ENCODE peak calls at places on chromosome 18, in six cellular contexts. One of them, this sample, is unnamed.

GRCh38 chr18:68376931-68377330 is 338.0 kb downstream of the TMX3 start:
- DNase-seq in IMR-90: no peak
- DNase-seq in neuronal stem cell: no peak
- DNase-seq in trophoblast cell: no peak
- DNase-seq in H1: no peak
- DNase-seq in mesenchymal stem cell: no peak
- DNase-seq in this sample: no peak

GRCh38 chr18:3654442-3655253 is 204.7 kb downstream of the TGIF1 start:
- DNase-seq in IMR-90: no peak
- DNase-seq in neuronal stem cell: no peak
- DNase-seq in trophoblast cell: no peak
- DNase-seq in H1: no peak
- DNase-seq in mesenchymal stem cell: no peak
- DNase-seq in this sample: no peak

GRCh38 chr18:78647018-78647417 is 332.6 kb upstream of the SALL3 start:
- DNase-seq in IMR-90: no peak
- DNase-seq in neuronal stem cell: no peak
- DNase-seq in trophoblast cell: no peak
- DNase-seq in H1: no peak
- DNase-seq in mesenchymal stem cell: no peak
- DNase-seq in this sample: no peak

GRCh38 chr18:50099725-50100414 is 95.1 kb downstream of the MYO5B start:
- DNase-seq in IMR-90: peak; percentile 25
- DNase-seq in neuronal stem cell: no peak
- DNase-seq in trophoblast cell: peak; percentile 62
- DNase-seq in H1: no peak
- DNase-seq in mesenchymal stem cell: peak; percentile 45
- DNase-seq in this sample: no peak

GRCh38 chr18:15198116-15198389 is 450.1 kb downstream of the ANKRD30B start:
- DNase-seq in IMR-90: no peak
- DNase-seq in neuronal stem cell: no peak
- DNase-seq in trophoblast cell: no peak
- DNase-seq in H1: no peak
- DNase-seq in mesenchymal stem cell: no peak
- DNase-seq in this sample: no peak

GRCh38 chr18:55534996-55535395 is 53.0 kb downstream of the TCF4 start:
- DNase-seq in IMR-90: no peak
- DNase-seq in neuronal stem cell: no peak
- DNase-seq in trophoblast cell: no peak
- DNase-seq in H1: no peak
- DNase-seq in mesenchymal stem cell: no peak
- DNase-seq in this sample: no peak

GRCh38 chr18:32911660-32912284 is 138.9 kb upstream of the KLHL14 start:
- DNase-seq in IMR-90: peak; percentile 4
- DNase-seq in neuronal stem cell: no peak
- DNase-seq in trophoblast cell: no peak
- DNase-seq in H1: no peak
- DNase-seq in mesenchymal stem cell: peak; percentile 15
- DNase-seq in this sample: no peak

GRCh38 chr18:697771-698170 is 14.7 kb downstream of the ENOSF1 start:
- DNase-seq in IMR-90: no peak
- DNase-seq in neuronal stem cell: no peak
- DNase-seq in trophoblast cell: peak; percentile 18
- DNase-seq in H1: no peak
- DNase-seq in mesenchymal stem cell: no peak
- DNase-seq in this sample: peak; percentile 25

GRCh38 chr18:79509536-79509930 is 113.8 kb downstream of the NFATC1 start:
- DNase-seq in IMR-90: no peak
- DNase-seq in neuronal stem cell: no peak
- DNase-seq in trophoblast cell: no peak
- DNase-seq in H1: no peak
- DNase-seq in mesenchymal stem cell: no peak
- DNase-seq in this sample: no peak

GRCh38 chr18:48550101-48550729 is 11.4 kb downstream of the CTIF start:
- DNase-seq in IMR-90: no peak
- DNase-seq in neuronal stem cell: no peak
- DNase-seq in trophoblast cell: no peak
- DNase-seq in H1: no peak
- DNase-seq in mesenchymal stem cell: no peak
- DNase-seq in this sample: no peak

GRCh38 chr18:74534150-74534969 is at the start of gene CNDP1:
- DNase-seq in IMR-90: no peak
- DNase-seq in neuronal stem cell: no peak
- DNase-seq in trophoblast cell: no peak
- DNase-seq in H1: no peak
- DNase-seq in mesenchymal stem cell: no peak
- DNase-seq in this sample: no peak

GRCh38 chr18:50240083-50240563 is 26.2 kb downstream of the CFAP53 start:
- DNase-seq in IMR-90: no peak
- DNase-seq in neuronal stem cell: no peak
- DNase-seq in trophoblast cell: peak; percentile 85
- DNase-seq in H1: no peak
- DNase-seq in mesenchymal stem cell: no peak
- DNase-seq in this sample: no peak

GRCh38 chr18:12580630-12581342 is 77.1 kb downstream of the SPIRE1 start:
- DNase-seq in IMR-90: no peak
- DNase-seq in neuronal stem cell: no peak
- DNase-seq in trophoblast cell: no peak
- DNase-seq in H1: no peak
- DNase-seq in mesenchymal stem cell: no peak
- DNase-seq in this sample: no peak

GRCh38 chr18:25826377-25826776 is 264.0 kb downstream of the SS18 start:
- DNase-seq in IMR-90: no peak
- DNase-seq in neuronal stem cell: no peak
- DNase-seq in trophoblast cell: no peak
- DNase-seq in H1: no peak
- DNase-seq in mesenchymal stem cell: no peak
- DNase-seq in this sample: no peak

GRCh38 chr18:3935316-3935715 is 485.3 kb downstream of the TGIF1 start:
- DNase-seq in IMR-90: peak; percentile 33
- DNase-seq in neuronal stem cell: no peak
- DNase-seq in trophoblast cell: no peak
- DNase-seq in H1: no peak
- DNase-seq in mesenchymal stem cell: no peak
- DNase-seq in this sample: peak; percentile 51

GRCh38 chr18:62523255-62523588 is 397 bp downstream of the ZCCHC2 start:
- DNase-seq in IMR-90: no peak
- DNase-seq in neuronal stem cell: no peak
- DNase-seq in trophoblast cell: no peak
- DNase-seq in H1: no peak
- DNase-seq in mesenchymal stem cell: no peak
- DNase-seq in this sample: no peak

GRCh38 chr18:46069524-46069923 is 2.5 kb downstream of the PSTPIP2 start:
- DNase-seq in IMR-90: peak; percentile 33
- DNase-seq in neuronal stem cell: no peak
- DNase-seq in trophoblast cell: peak; percentile 70
- DNase-seq in H1: no peak
- DNase-seq in mesenchymal stem cell: no peak
- DNase-seq in this sample: no peak

GRCh38 chr18:50138181-50139064 is 56.5 kb downstream of the MYO5B start:
- DNase-seq in IMR-90: no peak
- DNase-seq in neuronal stem cell: no peak
- DNase-seq in trophoblast cell: no peak
- DNase-seq in H1: no peak
- DNase-seq in mesenchymal stem cell: no peak
- DNase-seq in this sample: no peak

GRCh38 chr18:13271512-13271911 is 53.0 kb downstream of the LDLRAD4 start:
- DNase-seq in IMR-90: no peak
- DNase-seq in neuronal stem cell: no peak
- DNase-seq in trophoblast cell: no peak
- DNase-seq in H1: no peak
- DNase-seq in mesenchymal stem cell: no peak
- DNase-seq in this sample: peak; percentile 61

GRCh38 chr18:33717339-33717738 is 139.3 kb downstream of the ASXL3 start:
- DNase-seq in IMR-90: no peak
- DNase-seq in neuronal stem cell: no peak
- DNase-seq in trophoblast cell: no peak
- DNase-seq in H1: no peak
- DNase-seq in mesenchymal stem cell: no peak
- DNase-seq in this sample: no peak

GRCh38 chr18:62081248-62081647 is 105.6 kb downstream of the PIGN start:
- DNase-seq in IMR-90: no peak
- DNase-seq in neuronal stem cell: no peak
- DNase-seq in trophoblast cell: no peak
- DNase-seq in H1: no peak
- DNase-seq in mesenchymal stem cell: no peak
- DNase-seq in this sample: no peak

GRCh38 chr18:48514786-48515185 is 24.0 kb upstream of the CTIF start:
- DNase-seq in IMR-90: no peak
- DNase-seq in neuronal stem cell: no peak
- DNase-seq in trophoblast cell: no peak
- DNase-seq in H1: no peak
- DNase-seq in mesenchymal stem cell: no peak
- DNase-seq in this sample: no peak

GRCh38 chr18:39527465-39527864 is 1961.9 kb upstream of the CELF4 start:
- DNase-seq in IMR-90: peak; percentile 53
- DNase-seq in neuronal stem cell: no peak
- DNase-seq in trophoblast cell: no peak
- DNase-seq in H1: no peak
- DNase-seq in mesenchymal stem cell: peak; percentile 12
- DNase-seq in this sample: no peak

GRCh38 chr18:37537868-37538525 is 27.6 kb downstream of the CELF4 start:
- DNase-seq in IMR-90: peak; percentile 44
- DNase-seq in neuronal stem cell: peak; percentile 68
- DNase-seq in trophoblast cell: peak; percentile 78
- DNase-seq in H1: no peak
- DNase-seq in mesenchymal stem cell: peak; percentile 56
- DNase-seq in this sample: peak; percentile 78
- H3K18ac ChIP-seq in IMR-90: no peak overlapping the region
- H3K18ac ChIP-seq in neuronal stem cell: no peak overlapping the region
- H3K18ac ChIP-seq in trophoblast cell: no peak overlapping the region
- H3K18ac ChIP-seq in H1: peak overlapping the region; percentile 83
- H3K18ac ChIP-seq in mesenchymal stem cell: no peak overlapping the region
- H3K18ac ChIP-seq in this sample: no peak overlapping the region

DNA sequence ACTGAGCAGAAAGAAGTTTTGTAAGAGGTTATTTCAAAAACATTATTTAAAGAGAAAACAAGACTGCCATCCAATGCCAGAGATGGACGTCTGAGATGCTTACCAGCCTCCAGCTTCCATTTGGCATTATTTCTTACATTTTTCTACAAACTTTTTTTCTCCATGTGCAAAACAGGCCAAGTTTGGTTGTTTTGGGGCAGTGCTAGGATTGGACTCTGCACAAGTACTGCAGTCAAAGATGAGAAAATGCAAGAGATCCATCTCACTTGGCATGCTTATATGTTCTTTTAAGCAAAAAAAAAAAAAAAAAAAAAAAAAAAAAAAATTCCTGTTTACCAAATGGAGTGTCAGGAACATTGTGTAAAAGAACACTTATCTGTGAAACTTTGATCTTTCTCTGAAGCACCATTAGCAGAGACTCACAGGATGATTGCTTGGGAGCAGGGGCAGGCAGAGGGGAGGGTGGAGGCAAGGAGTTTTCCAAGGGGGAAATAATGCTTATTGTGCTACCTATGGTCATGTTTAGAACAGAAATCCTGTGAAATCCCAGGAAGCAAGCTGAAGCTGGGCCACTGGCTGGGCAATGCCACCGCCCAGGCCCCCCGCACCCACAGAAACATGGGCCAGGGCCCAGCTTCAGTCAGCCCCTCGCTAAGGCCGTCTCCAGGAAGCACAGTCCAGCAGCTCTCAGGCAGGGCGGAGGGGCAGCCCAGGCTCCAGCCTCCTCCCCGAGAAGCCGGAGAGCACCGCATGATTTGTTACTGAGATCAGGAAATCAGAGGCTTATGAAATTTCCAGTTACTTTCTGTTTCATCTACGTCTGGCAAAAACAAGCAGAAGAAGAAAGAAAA is 229.4 kb downstream of the ZNF516 start:
- DNase-seq in IMR-90: peak; percentile 38
- DNase-seq in neuronal stem cell: no peak
- DNase-seq in trophoblast cell: no peak
- DNase-seq in H1: no peak
- DNase-seq in mesenchymal stem cell: peak; percentile 3
- DNase-seq in this sample: no peak
- H3K4me3 ChIP-seq in IMR-90: peak overlapping the region; percentile 45
- H3K4me3 ChIP-seq in neuronal stem cell: no peak overlapping the region
- H3K4me3 ChIP-seq in trophoblast cell: no peak overlapping the region
- H3K4me3 ChIP-seq in H1: no peak overlapping the region
- H3K4me3 ChIP-seq in mesenchymal stem cell: no peak overlapping the region
- H3K4me3 ChIP-seq in this sample: no peak overlapping the region

DNA sequence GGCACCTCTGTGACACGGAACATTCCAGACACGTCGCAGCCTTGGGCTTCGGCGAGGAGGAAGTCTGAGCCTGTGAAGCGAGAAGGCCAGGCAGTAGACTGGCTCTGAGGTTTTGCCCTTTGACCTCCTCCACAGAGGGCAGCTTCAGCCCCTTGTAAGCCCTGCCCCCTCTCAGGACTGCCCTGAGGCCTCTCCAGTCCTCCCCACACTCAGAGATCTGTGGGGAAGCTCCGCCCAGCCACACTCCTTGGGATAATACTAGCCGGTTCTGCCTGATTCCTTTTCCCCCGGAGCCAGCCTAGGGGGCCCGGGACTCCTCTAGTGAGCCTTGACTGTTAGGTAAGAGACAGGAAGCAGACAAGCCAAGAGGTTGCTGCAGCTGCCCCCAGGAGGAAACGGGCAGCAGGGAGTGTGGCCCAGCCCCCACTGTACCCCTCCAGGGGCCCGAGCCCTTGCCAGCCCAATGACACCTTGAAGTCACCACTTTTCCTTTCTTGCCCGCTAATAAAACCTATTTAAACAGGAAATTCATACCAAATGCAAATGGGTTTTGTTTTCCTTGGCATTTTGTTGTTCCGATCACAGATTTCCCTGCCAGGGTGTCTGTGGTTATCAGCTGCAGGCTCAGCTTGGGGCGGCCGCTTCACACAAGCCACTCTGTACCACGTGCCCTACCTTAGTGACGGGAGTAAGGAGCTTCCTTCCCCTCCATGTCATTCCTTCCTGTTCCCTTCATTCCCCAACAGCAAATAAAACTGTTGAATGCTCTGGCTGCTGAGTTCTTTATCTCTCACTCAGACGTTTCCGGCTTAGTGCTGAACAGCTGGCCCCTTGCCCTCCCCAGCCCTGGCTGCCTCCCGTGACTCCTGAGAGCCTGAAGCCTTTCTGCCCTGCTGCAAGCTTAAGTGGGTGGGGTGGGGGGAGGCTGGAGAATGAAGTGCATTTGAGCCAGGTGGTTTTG is 124.7 kb downstream of the CABLES1 start:
- DNase-seq in IMR-90: peak; percentile 82
- DNase-seq in neuronal stem cell: peak; percentile 73
- DNase-seq in trophoblast cell: peak; percentile 99
- DNase-seq in H1: no peak
- DNase-seq in mesenchymal stem cell: peak; percentile 88
- DNase-seq in this sample: peak; percentile 99
- H3K18ac ChIP-seq in IMR-90: peak overlapping the region; percentile 78
- H3K18ac ChIP-seq in neuronal stem cell: peak overlapping the region; percentile 90
- H3K18ac ChIP-seq in trophoblast cell: peak overlapping the region; percentile 13
- H3K18ac ChIP-seq in H1: peak overlapping the region; percentile 81
- H3K18ac ChIP-seq in mesenchymal stem cell: peak overlapping the region; percentile 63
- H3K18ac ChIP-seq in this sample: peak overlapping the region; percentile 92

GRCh38 chr18:58218111-58218510 is 174.1 kb downstream of the NEDD4L start:
- DNase-seq in IMR-90: peak; percentile 30
- DNase-seq in neuronal stem cell: no peak
- DNase-seq in trophoblast cell: no peak
- DNase-seq in H1: no peak
- DNase-seq in mesenchymal stem cell: no peak
- DNase-seq in this sample: no peak
- H3K4me3 ChIP-seq in IMR-90: no peak overlapping the region
- H3K4me3 ChIP-seq in neuronal stem cell: no peak overlapping the region
- H3K4me3 ChIP-seq in trophoblast cell: no peak overlapping the region
- H3K4me3 ChIP-seq in H1: no peak overlapping the region
- H3K4me3 ChIP-seq in mesenchymal stem cell: no peak overlapping the region
- H3K4me3 ChIP-seq in this sample: no peak overlapping the region